ENCODE peak calls at places on chromosomes 1 and 21, in ten cellular contexts. T, V, F, B, Z, J, E, N, M and A are unnamed samples. For H3K4me1, the result is how much of the 10 kb centered on the place peaks cover.

GRCh38 chr1:154812911-154813816 is 56.9 kb downstream of the KCNN3 start:
- ATAC-seq in B (no peak), T (peak), Z (no peak), J (no peak), M (peak), E (no peak), V (no peak), F (no peak), N (peak), A (peak)

GRCh38 chr1:11314959-11315358 is 42.0 kb downstream of the UBIAD1 start:
- ATAC-seq in F (no peak), B (no peak), V (no peak), Z (no peak), T (no peak), N (no peak), J (no peak), M (no peak), E (no peak), A (no peak)

GRCh38 chr1:28343405-28343804 is 14.6 kb downstream of the MED18 start:
- ATAC-seq in V (no peak), F (peak), M (no peak), E (no peak), T (no peak), B (no peak), N (no peak), J (no peak), Z (no peak), A (no peak)

GRCh38 chr1:110433803-110434202 is 17.1 kb upstream of the PROK1 start:
- ATAC-seq in M (peak), N (peak), T (peak), E (peak), J (no peak), F (peak), B (peak), V (peak), Z (peak), A (peak)

GRCh38 chr21:15732290-15732995 is 2.7 kb downstream of the USP25 start:
- ATAC-seq in F (peak), M (no peak), V (peak), J (peak), T (no peak), E (peak), Z (no peak), B (no peak), N (no peak), A (no peak)

GRCh38 chr1:228849011-228849541 is 113.8 kb downstream of the RHOU start:
- ATAC-seq in V (no peak), B (no peak), F (no peak), N (no peak), T (peak), E (no peak), Z (peak), M (peak), J (no peak), A (no peak)

GRCh38 chr21:32592929-32593502 is 7.7 kb upstream of the TCP10L start:
- ATAC-seq in Z (no peak), B (no peak), N (no peak), J (no peak), M (peak), E (no peak), F (no peak), V (no peak), T (no peak), A (no peak)

GRCh38 chr1:151574575-151575529 is 34.7 kb downstream of the TUFT1 start:
- ATAC-seq in V (peak), B (peak), M (no peak), F (peak), E (peak), J (no peak), Z (no peak), T (peak), N (peak), A (no peak)

GRCh38 chr1:119368556-119368955 is at the start of gene HAO2:
- ATAC-seq in F (no peak), M (no peak), V (no peak), J (no peak), N (no peak), E (no peak), Z (no peak), B (no peak), T (peak), A (no peak)

GRCh38 chr1:228994691-228995090 is 259.4 kb downstream of the RHOU start:
- ATAC-seq in N (no peak), Z (no peak), M (no peak), B (no peak), T (no peak), J (no peak), F (no peak), E (peak), V (no peak), A (no peak)

GRCh38 chr1:119226880-119227279 is 86.4 kb upstream of the WARS2 start:
- ATAC-seq in N (no peak), B (no peak), Z (no peak), V (no peak), F (no peak), J (no peak), T (no peak), E (no peak), M (no peak), A (no peak)

GRCh38 chr1:12163210-12163609 is 3.6 kb upstream of the TNFRSF1B start:
- ATAC-seq in F (no peak), N (no peak), Z (no peak), T (no peak), J (no peak), M (no peak), B (no peak), V (no peak), E (no peak), A (no peak)

GRCh38 chr1:211371406-211372105 is 44.9 kb downstream of the TRAF5 start:
- ATAC-seq in B (no peak), Z (no peak), N (no peak), M (no peak), V (peak), E (no peak), J (no peak), T (no peak), F (peak), A (no peak)

GRCh38 chr1:3611170-3612019 is at the start of gene MEGF6:
- ATAC-seq in J (no peak), B (peak), N (peak), Z (peak), F (peak), E (peak), T (peak), M (peak), V (peak), A (peak)

GRCh38 chr1:221118176-221118937 is 239.1 kb downstream of the HLX start:
- ATAC-seq in B (peak), M (no peak), T (no peak), E (no peak), N (no peak), Z (peak), J (no peak), V (no peak), F (no peak), A (no peak)

GRCh38 chr21:26125433-26126167 is 45.0 kb downstream of the APP start:
- ATAC-seq in Z (no peak), N (no peak), F (no peak), J (no peak), M (no peak), E (no peak), T (no peak), V (no peak), B (no peak), A (no peak)

GRCh38 chr21:26124896-26125295 is 45.7 kb downstream of the APP start:
- ATAC-seq in V (no peak), E (no peak), T (peak), F (no peak), B (no peak), J (no peak), M (no peak), N (no peak), Z (no peak), A (no peak)

GRCh38 chr21:26123012-26123411 is 47.6 kb downstream of the APP start:
- ATAC-seq in Z (no peak), V (no peak), M (no peak), B (no peak), F (no peak), T (no peak), E (no peak), J (no peak), N (no peak), A (no peak)

GRCh38 chr21:26126168-26126553 is 44.4 kb downstream of the APP start:
- ATAC-seq in B (no peak), V (no peak), M (no peak), T (no peak), E (no peak), N (no peak), J (no peak), Z (no peak), F (no peak), A (no peak)

GRCh38 chr21:26124421-26124833 is 46.1 kb downstream of the APP start:
- ATAC-seq in V (no peak), F (no peak), M (no peak), B (no peak), J (no peak), E (no peak), N (no peak), Z (peak), T (peak), A (peak)
- H3K4me1 ChIP-seq in V (under half), F (under half), M (under half), B (half or more), J (under half), E (under half), N (under half), Z (under half), T (under half), A (under half)

GRCh38 chr1:112808861-112809684 is 93.9 kb upstream of the PPM1J start:
- ATAC-seq in Z (peak), J (peak), F (peak), T (peak), V (peak), N (peak), E (peak), M (peak), B (peak), A (peak)

GRCh38 chr1:112807999-112808398 is 92.9 kb upstream of the PPM1J start:
- ATAC-seq in B (no peak), F (no peak), Z (peak), T (no peak), J (no peak), N (no peak), V (no peak), M (no peak), E (no peak), A (no peak)

GRCh38 chr1:112806090-112806642 is 91.0 kb upstream of the PPM1J start:
- ATAC-seq in E (no peak), V (no peak), N (no peak), Z (no peak), F (no peak), T (no peak), B (no peak), M (no peak), J (no peak), A (no peak)

GRCh38 chr1:112805155-112805853 is 90.2 kb upstream of the PPM1J start:
- ATAC-seq in T (no peak), M (peak), B (peak), Z (no peak), J (no peak), N (no peak), E (no peak), V (no peak), F (no peak), A (no peak)

GRCh38 chr1:112807117-112807516 is 92.0 kb upstream of the PPM1J start:
- ATAC-seq in Z (no peak), F (no peak), B (no peak), J (no peak), E (no peak), V (no peak), M (no peak), N (no peak), T (no peak), A (no peak)
- H3K4me1 ChIP-seq in Z (under half), F (under half), B (under half), J (under half), E (under half), V (under half), M (under half), N (under half), T (under half), A (under half)

GRCh38 chr1:156937883-156938282 is 17.5 kb downstream of the LRRC71 start:
- ATAC-seq in M (no peak), E (no peak), T (no peak), V (no peak), B (no peak), J (no peak), F (no peak), Z (no peak), N (no peak), A (no peak)

GRCh38 chr1:156936191-156936590 is 15.8 kb downstream of the LRRC71 start:
- ATAC-seq in M (no peak), E (no peak), F (no peak), N (no peak), Z (no peak), B (no peak), J (no peak), V (no peak), T (no peak), A (no peak)

GRCh38 chr1:156936721-156937220 is 16.3 kb downstream of the LRRC71 start:
- ATAC-seq in Z (no peak), N (no peak), V (no peak), F (no peak), E (no peak), T (no peak), M (no peak), J (no peak), B (no peak), A (no peak)

GRCh38 chr1:156939786-156940334 is 19.4 kb downstream of the LRRC71 start:
- ATAC-seq in N (no peak), J (no peak), T (no peak), F (no peak), M (no peak), V (no peak), E (no peak), Z (no peak), B (no peak), A (no peak)

DNA sequence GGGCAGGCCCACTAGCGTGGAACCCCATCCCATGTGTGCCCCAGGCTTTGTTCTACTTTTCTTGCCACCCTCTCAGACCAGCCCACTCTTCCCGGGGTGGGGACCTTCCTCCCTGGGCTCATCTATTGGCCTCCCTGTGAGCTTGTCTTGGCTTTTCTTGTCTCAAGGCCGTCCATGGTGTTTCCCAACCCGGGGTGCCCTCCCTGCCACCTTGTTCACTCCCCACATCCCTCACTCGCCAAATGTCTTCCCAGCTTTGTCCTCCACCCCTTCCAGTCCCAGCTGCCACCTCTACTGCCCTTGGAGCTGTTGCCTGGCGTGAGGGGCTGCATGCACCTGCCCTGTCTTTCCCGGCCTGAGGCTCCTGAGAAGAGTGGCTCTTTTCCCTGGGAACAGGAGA is 18.4 kb downstream of the LRRC71 start:
- ATAC-seq in M (no peak), V (no peak), J (no peak), B (no peak), Z (no peak), N (no peak), T (no peak), F (no peak), E (no peak), A (no peak)
- H3K4me1 ChIP-seq in M (under half), V (under half), J (under half), B (under half), Z (under half), N (under half), T (under half), F (under half), E (under half), A (under half)

DNA sequence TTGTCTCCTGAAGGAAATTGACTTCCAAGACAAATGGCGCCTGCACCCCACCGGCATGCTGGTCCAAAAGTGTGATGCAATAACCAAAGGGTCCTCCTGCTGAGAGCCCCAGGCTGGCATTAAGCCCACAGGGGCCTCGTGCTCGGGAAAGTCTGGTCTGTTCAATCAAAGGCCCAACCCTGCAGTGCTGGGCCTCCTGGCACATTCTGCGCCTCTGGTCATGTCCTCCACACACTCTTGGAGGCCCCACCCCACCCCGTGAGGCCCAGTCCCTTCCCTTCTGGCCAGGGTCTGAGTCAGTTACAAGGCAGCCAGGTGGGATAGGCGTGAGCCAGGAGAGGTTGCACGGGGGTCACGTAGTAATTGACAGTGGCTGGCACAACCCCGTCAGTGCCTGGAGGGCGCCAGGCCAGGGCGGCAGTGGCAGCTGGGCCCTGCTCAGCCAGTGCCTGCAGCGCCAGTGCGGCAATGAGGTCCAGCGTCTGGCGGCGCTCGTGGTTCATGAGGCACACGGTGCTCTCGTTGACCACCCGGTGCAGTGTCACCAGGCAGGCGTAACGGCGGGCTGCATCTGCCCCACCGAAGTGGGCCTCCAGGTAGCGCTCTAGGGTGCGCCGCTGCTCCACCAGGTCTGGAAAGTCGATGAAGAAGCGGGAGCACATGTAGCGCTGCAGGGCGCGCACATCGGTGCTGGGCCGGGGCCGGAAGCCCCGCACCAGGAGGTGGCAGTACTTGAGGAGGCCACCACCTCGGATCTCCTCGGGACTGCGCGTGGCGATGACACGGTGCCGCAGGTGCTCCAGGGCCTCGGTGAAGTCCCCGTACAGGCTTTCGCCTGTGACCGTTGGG is 6.8 kb downstream of the TENT5B start:
- ATAC-seq in N (peak), E (no peak), Z (no peak), F (peak), T (peak), B (no peak), V (no peak), M (peak), J (no peak), A (no peak)
- H3K4me1 ChIP-seq in N (under half), E (under half), Z (under half), F (half or more), T (under half), B (half or more), V (under half), M (half or more), J (under half), A (half or more)